ENCODE peak calls at places on chromosomes 2 and 18, in six cellular contexts. One of them, this sample, is unnamed.

GRCh38 chr2:104408266-104408665 is 445.6 kb upstream of the POU3F3 start:
- DNase-seq in K562: no peak
- DNase-seq in GM12878: no peak
- DNase-seq in A549: no peak
- DNase-seq in IMR-90: no peak
- DNase-seq in SK-N-SH: peak
- DNase-seq in this sample: no peak

GRCh38 chr2:196012314-196012713 is 56.3 kb downstream of the DNAH7 start:
- DNase-seq in K562: no peak
- DNase-seq in GM12878: no peak
- DNase-seq in A549: no peak
- DNase-seq in IMR-90: no peak
- DNase-seq in SK-N-SH: no peak
- DNase-seq in this sample: no peak

GRCh38 chr2:45256867-45257641 is 247.8 kb upstream of the SIX2 start:
- DNase-seq in K562: no peak
- DNase-seq in GM12878: no peak
- DNase-seq in A549: no peak
- DNase-seq in IMR-90: peak
- DNase-seq in SK-N-SH: no peak
- DNase-seq in this sample: peak

GRCh38 chr2:173588931-173589369 is 234.3 kb downstream of the CDCA7 start:
- DNase-seq in K562: no peak
- DNase-seq in GM12878: no peak
- DNase-seq in A549: peak
- DNase-seq in IMR-90: peak
- DNase-seq in SK-N-SH: no peak
- DNase-seq in this sample: no peak

GRCh38 chr2:140714586-140714985 is 1416.2 kb downstream of the LRP1B start:
- DNase-seq in K562: no peak
- DNase-seq in GM12878: no peak
- DNase-seq in A549: no peak
- DNase-seq in IMR-90: no peak
- DNase-seq in SK-N-SH: no peak
- DNase-seq in this sample: no peak

GRCh38 chr18:54805571-54806334 is 22.5 kb upstream of the RAB27B start:
- DNase-seq in K562: peak
- DNase-seq in GM12878: no peak
- DNase-seq in A549: peak
- DNase-seq in IMR-90: peak
- DNase-seq in SK-N-SH: peak
- DNase-seq in this sample: peak

GRCh38 chr2:231008131-231008530 is 12.2 kb downstream of the SPATA3 start:
- DNase-seq in K562: no peak
- DNase-seq in GM12878: no peak
- DNase-seq in A549: no peak
- DNase-seq in IMR-90: no peak
- DNase-seq in SK-N-SH: no peak
- DNase-seq in this sample: no peak

GRCh38 chr18:44887227-44887631 is 206.5 kb downstream of the SETBP1 start:
- DNase-seq in K562: no peak
- DNase-seq in GM12878: peak
- DNase-seq in A549: no peak
- DNase-seq in IMR-90: peak
- DNase-seq in SK-N-SH: no peak
- DNase-seq in this sample: no peak

GRCh38 chr18:63152791-63153190 is 166.8 kb downstream of the BCL2 start:
- DNase-seq in K562: no peak
- DNase-seq in GM12878: no peak
- DNase-seq in A549: no peak
- DNase-seq in IMR-90: no peak
- DNase-seq in SK-N-SH: no peak
- DNase-seq in this sample: no peak

GRCh38 chr2:68936462-68936861 is 16.2 kb downstream of the GKN2 start:
- DNase-seq in K562: no peak
- DNase-seq in GM12878: no peak
- DNase-seq in A549: no peak
- DNase-seq in IMR-90: peak
- DNase-seq in SK-N-SH: no peak
- DNase-seq in this sample: no peak

GRCh38 chr2:55779459-55780421 is 86.1 kb upstream of the PNPT1 start:
- DNase-seq in K562: no peak
- DNase-seq in GM12878: no peak
- DNase-seq in A549: peak
- DNase-seq in IMR-90: peak
- DNase-seq in SK-N-SH: no peak
- DNase-seq in this sample: peak

GRCh38 chr2:181683518-181684453 is 3.5 kb upstream of the NEUROD1 start:
- DNase-seq in K562: peak
- DNase-seq in GM12878: no peak
- DNase-seq in A549: no peak
- DNase-seq in IMR-90: peak
- DNase-seq in SK-N-SH: peak
- DNase-seq in this sample: no peak

GRCh38 chr2:112916625-112917024 is 5.7 kb downstream of the IL37 start:
- DNase-seq in K562: no peak
- DNase-seq in GM12878: no peak
- DNase-seq in A549: no peak
- DNase-seq in IMR-90: no peak
- DNase-seq in SK-N-SH: no peak
- DNase-seq in this sample: no peak

GRCh38 chr2:144516981-144517824 is 2.7 kb downstream of the ZEB2 start:
- DNase-seq in K562: peak
- DNase-seq in GM12878: no peak
- DNase-seq in A549: peak
- DNase-seq in IMR-90: peak
- DNase-seq in SK-N-SH: peak
- DNase-seq in this sample: no peak

GRCh38 chr2:172613035-172613434 is 57.1 kb downstream of the PDK1 start:
- DNase-seq in K562: no peak
- DNase-seq in GM12878: no peak
- DNase-seq in A549: no peak
- DNase-seq in IMR-90: peak
- DNase-seq in SK-N-SH: peak
- DNase-seq in this sample: no peak

GRCh38 chr2:172993924-172994717 is 81.5 kb upstream of the MAP3K20 start:
- DNase-seq in K562: no peak
- DNase-seq in GM12878: no peak
- DNase-seq in A549: no peak
- DNase-seq in IMR-90: peak
- DNase-seq in SK-N-SH: no peak
- DNase-seq in this sample: peak

GRCh38 chr18:44917865-44918476 is 237.3 kb downstream of the SETBP1 start:
- DNase-seq in K562: no peak
- DNase-seq in GM12878: no peak
- DNase-seq in A549: no peak
- DNase-seq in IMR-90: no peak
- DNase-seq in SK-N-SH: no peak
- DNase-seq in this sample: peak

GRCh38 chr2:142989276-142990204 is 112.1 kb downstream of the KYNU start:
- DNase-seq in K562: no peak
- DNase-seq in GM12878: no peak
- DNase-seq in A549: peak
- DNase-seq in IMR-90: peak
- DNase-seq in SK-N-SH: no peak
- DNase-seq in this sample: peak

GRCh38 chr2:38665854-38666577 is at the start of gene GALM:
- DNase-seq in K562: peak
- DNase-seq in GM12878: no peak
- DNase-seq in A549: peak
- DNase-seq in IMR-90: peak
- DNase-seq in SK-N-SH: peak
- DNase-seq in this sample: peak

GRCh38 chr2:8412586-8412985 is 269.3 kb upstream of the ID2 start:
- DNase-seq in K562: no peak
- DNase-seq in GM12878: no peak
- DNase-seq in A549: no peak
- DNase-seq in IMR-90: no peak
- DNase-seq in SK-N-SH: no peak
- DNase-seq in this sample: no peak

GRCh38 chr2:146992466-146992865 is 852.4 kb upstream of the ACVR2A start:
- DNase-seq in K562: no peak
- DNase-seq in GM12878: no peak
- DNase-seq in A549: no peak
- DNase-seq in IMR-90: no peak
- DNase-seq in SK-N-SH: no peak
- DNase-seq in this sample: no peak

GRCh38 chr2:190812506-190813294 is 67.9 kb upstream of the GLS start:
- DNase-seq in K562: no peak
- DNase-seq in GM12878: no peak
- DNase-seq in A549: no peak
- DNase-seq in IMR-90: peak
- DNase-seq in SK-N-SH: no peak
- DNase-seq in this sample: peak

GRCh38 chr2:190805843-190806242 is 74.8 kb upstream of the GLS start:
- DNase-seq in K562: no peak
- DNase-seq in GM12878: no peak
- DNase-seq in A549: no peak
- DNase-seq in IMR-90: no peak
- DNase-seq in SK-N-SH: peak
- DNase-seq in this sample: no peak

GRCh38 chr2:190809876-190810525 is 70.6 kb upstream of the GLS start:
- DNase-seq in K562: no peak
- DNase-seq in GM12878: no peak
- DNase-seq in A549: no peak
- DNase-seq in IMR-90: no peak
- DNase-seq in SK-N-SH: no peak
- DNase-seq in this sample: no peak

GRCh38 chr2:190810981-190811587 is 69.5 kb upstream of the GLS start:
- DNase-seq in K562: no peak
- DNase-seq in GM12878: no peak
- DNase-seq in A549: no peak
- DNase-seq in IMR-90: no peak
- DNase-seq in SK-N-SH: no peak
- DNase-seq in this sample: peak

DNA sequence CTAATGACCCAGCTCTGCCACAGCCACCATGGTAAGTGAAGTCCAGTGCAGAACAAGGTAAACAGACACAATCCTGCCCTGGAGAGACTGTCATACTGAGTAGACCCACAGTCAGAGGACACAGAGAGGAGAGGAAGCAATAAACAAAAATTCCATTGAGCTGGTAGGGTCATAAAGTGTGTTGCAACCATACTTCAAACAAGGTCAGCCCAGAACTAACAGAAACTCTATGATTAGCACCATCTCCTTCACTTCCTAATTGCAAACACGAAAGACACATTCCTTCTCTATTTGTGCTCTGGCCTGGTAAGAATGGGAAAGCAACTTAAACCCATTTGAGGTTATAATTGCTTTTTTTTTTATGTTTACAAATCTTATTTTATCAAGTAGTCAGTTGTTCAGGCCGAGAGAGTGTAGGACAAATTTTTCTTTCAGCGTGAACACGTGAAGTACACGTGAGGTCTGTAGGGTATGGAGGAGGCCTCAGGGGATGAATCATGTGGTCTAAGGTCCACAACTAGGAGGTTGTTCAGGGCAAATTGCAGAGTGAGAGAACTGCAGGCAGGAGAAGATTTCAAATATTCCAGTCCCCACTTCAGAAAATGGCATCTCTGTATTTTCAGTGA is 71.4 kb upstream of the GLS start:
- DNase-seq in K562: no peak
- DNase-seq in GM12878: no peak
- DNase-seq in A549: no peak
- DNase-seq in IMR-90: no peak
- DNase-seq in SK-N-SH: no peak
- DNase-seq in this sample: peak
- TF ChIP-seq SMC3 in K562: no peak
- TF ChIP-seq SMC3 in GM12878: no peak
- TF ChIP-seq SMC3 in A549: no peak
- TF ChIP-seq SMC3 in IMR-90: no peak
- TF ChIP-seq SMC3 in SK-N-SH: no peak
- TF ChIP-seq SMC3 in this sample: peak

GRCh38 chr2:171553858-171554257 is 31.6 kb downstream of the CYBRD1 start:
- DNase-seq in K562: peak
- DNase-seq in GM12878: no peak
- DNase-seq in A549: peak
- DNase-seq in IMR-90: no peak
- DNase-seq in SK-N-SH: peak
- DNase-seq in this sample: peak

GRCh38 chr2:171551836-171552235 is 29.6 kb downstream of the CYBRD1 start:
- DNase-seq in K562: no peak
- DNase-seq in GM12878: no peak
- DNase-seq in A549: no peak
- DNase-seq in IMR-90: peak
- DNase-seq in SK-N-SH: no peak
- DNase-seq in this sample: no peak

GRCh38 chr2:171547720-171548119 is 25.4 kb downstream of the CYBRD1 start:
- DNase-seq in K562: no peak
- DNase-seq in GM12878: no peak
- DNase-seq in A549: no peak
- DNase-seq in IMR-90: peak
- DNase-seq in SK-N-SH: no peak
- DNase-seq in this sample: no peak

GRCh38 chr2:171553236-171553635 is 31.0 kb downstream of the CYBRD1 start:
- DNase-seq in K562: no peak
- DNase-seq in GM12878: no peak
- DNase-seq in A549: no peak
- DNase-seq in IMR-90: no peak
- DNase-seq in SK-N-SH: no peak
- DNase-seq in this sample: peak

DNA sequence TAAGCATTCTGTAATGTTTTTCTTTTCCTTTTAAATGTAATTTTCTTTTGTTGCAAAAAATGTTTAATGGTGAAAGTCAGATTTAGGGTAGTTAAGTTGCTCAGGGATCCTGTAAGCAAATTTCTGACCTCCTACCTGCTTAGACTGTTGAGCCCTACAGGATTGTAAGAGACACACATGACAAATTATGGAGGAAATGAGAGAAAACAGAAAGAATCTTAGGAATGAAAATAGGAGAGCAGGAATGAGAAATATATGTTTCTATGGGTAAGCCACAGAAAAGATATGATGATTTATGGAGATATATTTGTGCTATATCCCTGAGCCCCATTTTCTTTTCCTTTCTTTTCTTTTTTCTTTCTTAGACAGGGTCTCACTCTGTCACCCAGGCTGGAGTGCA is 28.3 kb downstream of the CYBRD1 start:
- DNase-seq in K562: no peak
- DNase-seq in GM12878: no peak
- DNase-seq in A549: no peak
- DNase-seq in IMR-90: peak
- DNase-seq in SK-N-SH: no peak
- DNase-seq in this sample: no peak
- TF ChIP-seq SMC3 in K562: no peak
- TF ChIP-seq SMC3 in GM12878: no peak
- TF ChIP-seq SMC3 in A549: no peak
- TF ChIP-seq SMC3 in IMR-90: no peak
- TF ChIP-seq SMC3 in SK-N-SH: no peak
- TF ChIP-seq SMC3 in this sample: no peak

GRCh38 chr2:37436324-37436723 is 91.9 kb downstream of the QPCT start:
- DNase-seq in K562: no peak
- DNase-seq in GM12878: no peak
- DNase-seq in A549: no peak
- DNase-seq in IMR-90: peak
- DNase-seq in SK-N-SH: no peak
- DNase-seq in this sample: no peak
- TF ChIP-seq SMC3 in K562: no peak
- TF ChIP-seq SMC3 in GM12878: no peak
- TF ChIP-seq SMC3 in A549: no peak
- TF ChIP-seq SMC3 in IMR-90: no peak
- TF ChIP-seq SMC3 in SK-N-SH: no peak
- TF ChIP-seq SMC3 in this sample: no peak

GRCh38 chr2:17818235-17818634 is 2.0 kb downstream of the MSGN1 start:
- DNase-seq in K562: no peak
- DNase-seq in GM12878: no peak
- DNase-seq in A549: no peak
- DNase-seq in IMR-90: no peak
- DNase-seq in SK-N-SH: no peak
- DNase-seq in this sample: no peak
- TF ChIP-seq SMC3 in K562: no peak
- TF ChIP-seq SMC3 in GM12878: no peak
- TF ChIP-seq SMC3 in A549: no peak
- TF ChIP-seq SMC3 in IMR-90: no peak
- TF ChIP-seq SMC3 in SK-N-SH: no peak
- TF ChIP-seq SMC3 in this sample: no peak